ENCODE peak calls at places on chromosomes 3 and 15, in eight cellular contexts. One of them, this sample, is unnamed.
A peak's percentile ranks its signal among the peaks of the same experiment; 100 is the strongest.

GRCh38 chr3:133655731-133656130 is 6.0 kb downstream of the TOPBP1 start:
- DNase-seq in HS-27A: no peak
- DNase-seq in Calu3: no peak
- DNase-seq in foreskin fibroblast: no peak
- DNase-seq in psoas muscle: no peak
- DNase-seq in Caki2: no peak
- DNase-seq in Jurkat, Clone E6-1: no peak
- DNase-seq in tibial nerve: no peak
- DNase-seq in this sample: no peak

GRCh38 chr3:80559701-80560100 is 791.9 kb upstream of the ROBO1 start:
- DNase-seq in HS-27A: no peak
- DNase-seq in Calu3: no peak
- DNase-seq in foreskin fibroblast: no peak
- DNase-seq in psoas muscle: no peak
- DNase-seq in Caki2: no peak
- DNase-seq in Jurkat, Clone E6-1: peak; percentile 1
- DNase-seq in tibial nerve: no peak
- DNase-seq in this sample: no peak

GRCh38 chr3:106428565-106428994 is 559.8 kb upstream of the CBLB start:
- DNase-seq in HS-27A: peak; percentile 91
- DNase-seq in Calu3: peak; percentile 10
- DNase-seq in foreskin fibroblast: peak; percentile 96
- DNase-seq in psoas muscle: no peak
- DNase-seq in Caki2: peak; percentile 92
- DNase-seq in Jurkat, Clone E6-1: no peak
- DNase-seq in tibial nerve: no peak
- DNase-seq in this sample: no peak

GRCh38 chr3:177816667-177817208 is 619.5 kb upstream of the TBL1XR1 start:
- DNase-seq in HS-27A: no peak
- DNase-seq in Calu3: peak; percentile 74
- DNase-seq in foreskin fibroblast: peak; percentile 80
- DNase-seq in psoas muscle: no peak
- DNase-seq in Caki2: peak; percentile 91
- DNase-seq in Jurkat, Clone E6-1: no peak
- DNase-seq in tibial nerve: no peak
- DNase-seq in this sample: no peak

GRCh38 chr15:66224946-66225345 is 28.6 kb downstream of the MEGF11 start:
- DNase-seq in HS-27A: no peak
- DNase-seq in Calu3: no peak
- DNase-seq in foreskin fibroblast: no peak
- DNase-seq in psoas muscle: no peak
- DNase-seq in Caki2: no peak
- DNase-seq in Jurkat, Clone E6-1: no peak
- DNase-seq in tibial nerve: no peak
- DNase-seq in this sample: no peak

GRCh38 chr3:125435231-125435630 is 60.1 kb upstream of the ZNF148 start:
- DNase-seq in HS-27A: no peak
- DNase-seq in Calu3: no peak
- DNase-seq in foreskin fibroblast: no peak
- DNase-seq in psoas muscle: no peak
- DNase-seq in Caki2: no peak
- DNase-seq in Jurkat, Clone E6-1: no peak
- DNase-seq in tibial nerve: no peak
- DNase-seq in this sample: no peak

GRCh38 chr15:76058714-76059319 is 968 bp upstream of the TMEM266 start:
- DNase-seq in HS-27A: no peak
- DNase-seq in Calu3: peak; percentile 7
- DNase-seq in foreskin fibroblast: peak; percentile 27
- DNase-seq in psoas muscle: no peak
- DNase-seq in Caki2: peak; percentile 50
- DNase-seq in Jurkat, Clone E6-1: no peak
- DNase-seq in tibial nerve: no peak
- DNase-seq in this sample: peak; percentile 41

GRCh38 chr3:133038731-133039398 is 674 bp downstream of the TMEM108 start:
- DNase-seq in HS-27A: no peak
- DNase-seq in Calu3: peak; percentile 6
- DNase-seq in foreskin fibroblast: peak; percentile 37
- DNase-seq in psoas muscle: peak; percentile 54
- DNase-seq in Caki2: no peak
- DNase-seq in Jurkat, Clone E6-1: no peak
- DNase-seq in tibial nerve: no peak
- DNase-seq in this sample: peak; percentile 37

GRCh38 chr3:39750677-39751076 is 58.7 kb upstream of the MYRIP start:
- DNase-seq in HS-27A: no peak
- DNase-seq in Calu3: no peak
- DNase-seq in foreskin fibroblast: no peak
- DNase-seq in psoas muscle: no peak
- DNase-seq in Caki2: no peak
- DNase-seq in Jurkat, Clone E6-1: peak; percentile 12
- DNase-seq in tibial nerve: no peak
- DNase-seq in this sample: no peak

GRCh38 chr15:28002867-28003266 is 96.2 kb downstream of the OCA2 start:
- DNase-seq in HS-27A: no peak
- DNase-seq in Calu3: no peak
- DNase-seq in foreskin fibroblast: no peak
- DNase-seq in psoas muscle: no peak
- DNase-seq in Caki2: no peak
- DNase-seq in Jurkat, Clone E6-1: no peak
- DNase-seq in tibial nerve: no peak
- DNase-seq in this sample: no peak

GRCh38 chr15:51931638-51932037 is 39.9 kb downstream of the LEO1 start:
- DNase-seq in HS-27A: no peak
- DNase-seq in Calu3: no peak
- DNase-seq in foreskin fibroblast: peak; percentile 84
- DNase-seq in psoas muscle: no peak
- DNase-seq in Caki2: no peak
- DNase-seq in Jurkat, Clone E6-1: no peak
- DNase-seq in tibial nerve: no peak
- DNase-seq in this sample: no peak

GRCh38 chr15:70322051-70322668 is 224.4 kb upstream of the TLE3 start:
- DNase-seq in HS-27A: no peak
- DNase-seq in Calu3: no peak
- DNase-seq in foreskin fibroblast: no peak
- DNase-seq in psoas muscle: no peak
- DNase-seq in Caki2: no peak
- DNase-seq in Jurkat, Clone E6-1: no peak
- DNase-seq in tibial nerve: no peak
- DNase-seq in this sample: peak; percentile 58

GRCh38 chr15:56758770-56759449 is 25.6 kb upstream of the ZNF280D start:
- DNase-seq in HS-27A: peak; percentile 78
- DNase-seq in Calu3: no peak
- DNase-seq in foreskin fibroblast: peak; percentile 73
- DNase-seq in psoas muscle: no peak
- DNase-seq in Caki2: no peak
- DNase-seq in Jurkat, Clone E6-1: no peak
- DNase-seq in tibial nerve: no peak
- DNase-seq in this sample: no peak

GRCh38 chr15:27485265-27485664 is 514.3 kb downstream of the GABRG3 start:
- DNase-seq in HS-27A: no peak
- DNase-seq in Calu3: no peak
- DNase-seq in foreskin fibroblast: no peak
- DNase-seq in psoas muscle: no peak
- DNase-seq in Caki2: no peak
- DNase-seq in Jurkat, Clone E6-1: peak; percentile 31
- DNase-seq in tibial nerve: no peak
- DNase-seq in this sample: no peak

GRCh38 chr15:65379986-65380385 is 2.2 kb upstream of the IGDCC3 start:
- DNase-seq in HS-27A: no peak
- DNase-seq in Calu3: no peak
- DNase-seq in foreskin fibroblast: no peak
- DNase-seq in psoas muscle: no peak
- DNase-seq in Caki2: no peak
- DNase-seq in Jurkat, Clone E6-1: no peak
- DNase-seq in tibial nerve: no peak
- DNase-seq in this sample: no peak

GRCh38 chr15:67134577-67135492 is 69.4 kb downstream of the SMAD3 start:
- DNase-seq in HS-27A: no peak
- DNase-seq in Calu3: no peak
- DNase-seq in foreskin fibroblast: no peak
- DNase-seq in psoas muscle: no peak
- DNase-seq in Caki2: no peak
- DNase-seq in Jurkat, Clone E6-1: no peak
- DNase-seq in tibial nerve: no peak
- DNase-seq in this sample: no peak

GRCh38 chr3:16456784-16457415 is 56.6 kb downstream of the RFTN1 start:
- DNase-seq in HS-27A: no peak
- DNase-seq in Calu3: no peak
- DNase-seq in foreskin fibroblast: peak; percentile 79
- DNase-seq in psoas muscle: no peak
- DNase-seq in Caki2: no peak
- DNase-seq in Jurkat, Clone E6-1: peak; percentile 54
- DNase-seq in tibial nerve: no peak
- DNase-seq in this sample: no peak

GRCh38 chr3:14564741-14565140 is 24.6 kb upstream of the GRIP2 start:
- DNase-seq in HS-27A: no peak
- DNase-seq in Calu3: peak; percentile 10
- DNase-seq in foreskin fibroblast: no peak
- DNase-seq in psoas muscle: no peak
- DNase-seq in Caki2: no peak
- DNase-seq in Jurkat, Clone E6-1: no peak
- DNase-seq in tibial nerve: no peak
- DNase-seq in this sample: no peak

GRCh38 chr15:38589502-38589901 is 24.9 kb upstream of the RASGRP1 start:
- DNase-seq in HS-27A: peak; percentile 35
- DNase-seq in Calu3: peak; percentile 48
- DNase-seq in foreskin fibroblast: peak; percentile 85
- DNase-seq in psoas muscle: no peak
- DNase-seq in Caki2: peak; percentile 35
- DNase-seq in Jurkat, Clone E6-1: no peak
- DNase-seq in tibial nerve: no peak
- DNase-seq in this sample: no peak

GRCh38 chr3:110901536-110901935 is 170.1 kb upstream of the NECTIN3 start:
- DNase-seq in HS-27A: no peak
- DNase-seq in Calu3: no peak
- DNase-seq in foreskin fibroblast: no peak
- DNase-seq in psoas muscle: no peak
- DNase-seq in Caki2: no peak
- DNase-seq in Jurkat, Clone E6-1: no peak
- DNase-seq in tibial nerve: no peak
- DNase-seq in this sample: no peak

GRCh38 chr3:46695962-46696922 is 2.8 kb upstream of the ALS2CL start:
- DNase-seq in HS-27A: no peak
- DNase-seq in Calu3: no peak
- DNase-seq in foreskin fibroblast: peak; percentile 33
- DNase-seq in psoas muscle: peak; percentile 87
- DNase-seq in Caki2: no peak
- DNase-seq in Jurkat, Clone E6-1: no peak
- DNase-seq in tibial nerve: no peak
- DNase-seq in this sample: no peak

GRCh38 chr3:127226946-127227842 is 34.3 kb downstream of the PRR23E start:
- DNase-seq in HS-27A: peak; percentile 41
- DNase-seq in Calu3: no peak
- DNase-seq in foreskin fibroblast: peak; percentile 8
- DNase-seq in psoas muscle: peak; percentile 68
- DNase-seq in Caki2: no peak
- DNase-seq in Jurkat, Clone E6-1: peak; percentile 90
- DNase-seq in tibial nerve: no peak
- DNase-seq in this sample: peak; percentile 67

GRCh38 chr3:43856761-43857160 is 166.0 kb downstream of the ABHD5 start:
- DNase-seq in HS-27A: no peak
- DNase-seq in Calu3: no peak
- DNase-seq in foreskin fibroblast: no peak
- DNase-seq in psoas muscle: no peak
- DNase-seq in Caki2: no peak
- DNase-seq in Jurkat, Clone E6-1: no peak
- DNase-seq in tibial nerve: no peak
- DNase-seq in this sample: no peak

GRCh38 chr3:49248828-49249227 is 28.2 kb downstream of the C3orf62 start:
- DNase-seq in HS-27A: no peak
- DNase-seq in Calu3: no peak
- DNase-seq in foreskin fibroblast: no peak
- DNase-seq in psoas muscle: no peak
- DNase-seq in Caki2: no peak
- DNase-seq in Jurkat, Clone E6-1: no peak
- DNase-seq in tibial nerve: no peak
- DNase-seq in this sample: peak; percentile 57

GRCh38 chr3:52842424-52842823 is 7.6 kb upstream of the MUSTN1 start:
- DNase-seq in HS-27A: no peak
- DNase-seq in Calu3: no peak
- DNase-seq in foreskin fibroblast: no peak
- DNase-seq in psoas muscle: peak; percentile 57
- DNase-seq in Caki2: no peak
- DNase-seq in Jurkat, Clone E6-1: no peak
- DNase-seq in tibial nerve: no peak
- DNase-seq in this sample: no peak

GRCh38 chr15:78049691-78050440 is 27.6 kb downstream of the TBC1D2B start:
- DNase-seq in HS-27A: peak; percentile 95
- DNase-seq in Calu3: no peak
- DNase-seq in foreskin fibroblast: peak; percentile 94
- DNase-seq in psoas muscle: no peak
- DNase-seq in Caki2: no peak
- DNase-seq in Jurkat, Clone E6-1: peak; percentile 94
- DNase-seq in tibial nerve: no peak
- DNase-seq in this sample: peak; percentile 70

GRCh38 chr15:29538110-29538509 is 268.5 kb upstream of the NSMCE3 start:
- DNase-seq in HS-27A: no peak
- DNase-seq in Calu3: no peak
- DNase-seq in foreskin fibroblast: no peak
- DNase-seq in psoas muscle: no peak
- DNase-seq in Caki2: peak; percentile 16
- DNase-seq in Jurkat, Clone E6-1: no peak
- DNase-seq in tibial nerve: no peak
- DNase-seq in this sample: no peak

GRCh38 chr3:128313181-128313725 is 153.4 kb downstream of the DNAJB8 start:
- DNase-seq in HS-27A: no peak
- DNase-seq in Calu3: no peak
- DNase-seq in foreskin fibroblast: no peak
- DNase-seq in psoas muscle: no peak
- DNase-seq in Caki2: no peak
- DNase-seq in Jurkat, Clone E6-1: no peak
- DNase-seq in tibial nerve: no peak
- DNase-seq in this sample: no peak

This sample was measured in GM13976.